ENCODE peak calls at places on chromosomes 1 and 21, in nine cellular contexts. A is neural progenitor cell, K is tibial artery, N is IMR-90, H is right atrium auricular region, R is left ventricle myocardium inferior, U is uterus, T is MG63, F is fibroblast of mammary gland. X is an unnamed sample.

GRCh38 chr1:43329995-43330751 is 7.4 kb upstream of the MPL start:
- DNase-seq in U (peak; percentile 51), F (peak; percentile 89), T (peak; percentile 81), H (peak; percentile 80), K (peak; percentile 69), N (peak; percentile 87), A (no peak), R (peak; percentile 64), X (peak; percentile 62)

GRCh38 chr1:101033017-101033416 is 7.4 kb upstream of the DPH5 start:
- DNase-seq in T (no peak), U (no peak), N (no peak), H (no peak), K (no peak), F (no peak), R (no peak), A (no peak), X (no peak)

GRCh38 chr1:188499690-188500089 is 1670.9 kb downstream of the PLA2G4A start:
- DNase-seq in T (no peak), H (no peak), U (no peak), R (no peak), F (no peak), K (no peak), N (peak; percentile 19), A (peak; percentile 36), X (peak; percentile 11)

GRCh38 chr1:8862528-8862927 is 16.0 kb downstream of the ENO1 start:
- DNase-seq in N (no peak), F (no peak), T (no peak), H (no peak), U (no peak), A (peak; percentile 71), R (no peak), K (no peak), X (no peak)

GRCh38 chr21:34166468-34166867 is 93.1 kb downstream of the MRPS6 start:
- DNase-seq in H (no peak), K (no peak), T (peak; percentile 39), N (no peak), A (no peak), R (no peak), U (no peak), F (no peak), X (no peak)

GRCh38 chr1:7491089-7491817 is 279.8 kb upstream of the VAMP3 start:
- DNase-seq in A (no peak), K (no peak), N (peak; percentile 77), H (no peak), U (peak; percentile 53), R (no peak), T (peak; percentile 69), F (peak; percentile 38), X (peak; percentile 52)

GRCh38 chr21:22679207-22679606 is 1681.0 kb downstream of the NCAM2 start:
- DNase-seq in R (no peak), T (no peak), F (no peak), K (no peak), A (no peak), H (no peak), N (no peak), U (no peak), X (no peak)

GRCh38 chr1:170929412-170929834 is 5.9 kb upstream of the MROH9 start:
- DNase-seq in U (no peak), R (no peak), T (no peak), H (no peak), K (no peak), F (peak; percentile 65), A (no peak), N (peak; percentile 47), X (peak; percentile 35)

GRCh38 chr1:218058730-218059129 is 226.4 kb upstream of the RRP15 start:
- DNase-seq in F (no peak), H (no peak), N (no peak), T (no peak), R (no peak), K (no peak), A (no peak), U (no peak), X (no peak)

GRCh38 chr1:100769906-100770646 is 50.5 kb downstream of the VCAM1 start:
- DNase-seq in N (no peak), F (no peak), H (no peak), U (no peak), T (peak; percentile 26), K (no peak), A (no peak), R (no peak), X (no peak)

GRCh38 chr1:245797592-245798366 is 643.0 kb downstream of the KIF26B start:
- DNase-seq in K (no peak), T (no peak), H (no peak), A (peak; percentile 63), N (no peak), U (no peak), R (no peak), F (peak; percentile 37), X (no peak)

GRCh38 chr1:205018381-205018780 is 24.6 kb upstream of the CNTN2 start:
- DNase-seq in K (no peak), U (no peak), N (no peak), T (no peak), F (no peak), H (no peak), A (no peak), R (no peak), X (no peak)

GRCh38 chr1:187942986-187943385 is 1114.2 kb downstream of the PLA2G4A start:
- DNase-seq in K (no peak), R (no peak), U (no peak), F (no peak), N (peak; percentile 29), A (no peak), H (no peak), T (no peak), X (peak; percentile 11)

GRCh38 chr1:160746870-160747500 is 7.9 kb downstream of the SLAMF7 start:
- DNase-seq in H (no peak), N (no peak), R (no peak), K (no peak), U (no peak), A (no peak), F (no peak), T (no peak), X (no peak)

GRCh38 chr1:80217377-80217986 is 1211.0 kb upstream of the ADGRL4 start:
- DNase-seq in K (no peak), N (peak; percentile 71), A (peak; percentile 55), F (peak; percentile 83), H (no peak), U (no peak), T (no peak), R (no peak), X (peak; percentile 87)

GRCh38 chr1:197388801-197389200 is 120.7 kb downstream of the CRB1 start:
- DNase-seq in N (peak; percentile 9), T (no peak), A (no peak), F (no peak), R (no peak), U (no peak), H (no peak), K (no peak), X (no peak)

GRCh38 chr1:15031251-15031930 is 122.2 kb upstream of the TMEM51 start:
- DNase-seq in K (no peak), R (no peak), F (peak; percentile 22), H (no peak), T (no peak), A (no peak), N (peak; percentile 34), U (no peak), X (no peak)

GRCh38 chr1:163085041-163085903 is 16.1 kb downstream of the RGS4 start:
- DNase-seq in H (no peak), U (no peak), A (no peak), R (no peak), K (peak; percentile 66), N (peak; percentile 66), T (no peak), F (peak; percentile 89), X (no peak)

DNA sequence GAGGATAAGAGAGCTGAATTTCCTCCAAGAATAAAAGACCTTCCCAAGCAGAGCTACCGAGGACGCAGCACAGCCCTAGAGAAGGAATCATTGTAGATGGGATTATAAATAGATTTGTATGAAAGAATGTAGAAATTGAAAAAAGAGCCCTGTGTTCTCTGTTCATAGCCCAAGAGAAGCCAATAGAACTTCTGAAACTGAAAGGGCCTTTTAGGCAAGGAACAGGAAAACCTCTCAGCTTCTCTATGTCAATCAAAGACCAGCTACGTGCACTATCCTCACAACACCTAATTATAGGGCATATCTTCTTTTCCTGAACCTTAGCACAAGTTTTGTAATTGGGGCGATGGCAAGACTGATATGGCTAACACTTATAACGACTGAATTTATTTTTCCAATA is 192.4 kb upstream of the RNPC3 start:
- DNase-seq in R (no peak), K (no peak), A (no peak), U (no peak), F (no peak), T (no peak), N (no peak), H (no peak), X (no peak)
- H3K4me3 ChIP-seq in R (no peak overlapping the region), K (no peak overlapping the region), A (no peak overlapping the region), U (no peak overlapping the region), F (no peak overlapping the region), T (no peak overlapping the region), N (no peak overlapping the region), H (no peak overlapping the region), X (no peak overlapping the region)

GRCh38 chr1:165696625-165697100 is 1.7 kb downstream of the ALDH9A1 start:
- DNase-seq in R (no peak), K (no peak), F (peak; percentile 94), T (peak; percentile 76), N (peak; percentile 89), H (no peak), A (peak; percentile 15), U (peak; percentile 24), X (peak; percentile 81)
- H3K4me3 ChIP-seq in R (peak overlapping the region; percentile 79), K (no peak overlapping the region), F (peak overlapping the region; percentile 99), T (peak overlapping the region; percentile 76), N (no peak overlapping the region), H (peak overlapping the region; percentile 15), A (peak overlapping the region; percentile 85), U (no peak overlapping the region), X (peak overlapping the region; percentile 85)

GRCh38 chr1:3858231-3858981 is 1.1 kb downstream of the DFFB start:
- DNase-seq in F (peak; percentile 28), T (peak; percentile 27), N (peak; percentile 36), U (no peak), H (no peak), A (peak; percentile 48), R (no peak), K (no peak), X (peak; percentile 53)
- H3K4me3 ChIP-seq in F (peak overlapping the region; percentile 92), T (peak overlapping the region; percentile 78), N (peak overlapping the region; percentile 98), U (peak overlapping the region; percentile 81), H (peak overlapping the region; percentile 96), A (peak overlapping the region; percentile 75), R (peak overlapping the region; percentile 83), K (peak overlapping the region; percentile 92), X (peak overlapping the region; percentile 88)

GRCh38 chr1:156489166-156489934 is 11.2 kb downstream of the MEF2D start:
- DNase-seq in R (peak; percentile 71), U (no peak), N (peak; percentile 36), T (no peak), K (no peak), A (peak; percentile 77), F (no peak), H (no peak), X (no peak)

GRCh38 chr1:156491151-156491949 is 9.2 kb downstream of the MEF2D start:
- DNase-seq in F (no peak), T (no peak), A (no peak), U (no peak), H (no peak), N (no peak), K (no peak), R (no peak), X (no peak)

GRCh38 chr1:156488566-156489165 is 11.9 kb downstream of the MEF2D start:
- DNase-seq in K (no peak), F (no peak), H (no peak), R (no peak), A (no peak), U (no peak), T (no peak), N (no peak), X (no peak)

GRCh38 chr1:156490401-156491032 is 10.1 kb downstream of the MEF2D start:
- DNase-seq in T (no peak), F (peak; percentile 52), N (no peak), R (peak; percentile 71), U (peak; percentile 57), A (peak; percentile 66), K (peak; percentile 87), H (no peak), X (peak; percentile 4)

GRCh38 chr1:156489935-156490293 is 10.7 kb downstream of the MEF2D start:
- DNase-seq in R (no peak), U (no peak), N (no peak), T (no peak), A (no peak), H (no peak), F (no peak), K (no peak), X (no peak)
- H3K4me3 ChIP-seq in R (peak overlapping the region; percentile 98), U (peak overlapping the region; percentile 15), N (no peak overlapping the region), T (no peak overlapping the region), A (peak overlapping the region; percentile 17), H (peak overlapping the region; percentile 35), F (no peak overlapping the region), K (peak overlapping the region; percentile 53), X (no peak overlapping the region)